ENCODE peak calls at places on chromosomes 5 and 9, in four cellular contexts. Q is K562, B is SK-N-SH, I is GM12878. Z is an unnamed sample.

GRCh38 chr5:40648150-40648549 is 31.6 kb upstream of the PTGER4 start:
- DNase-seq in B (no peak), I (no peak), Q (no peak), Z (no peak)

GRCh38 chr5:394671-395155 is 48.3 kb upstream of the EXOC3 start:
- DNase-seq in I (no peak), Q (no peak), B (peak; percentile 17), Z (no peak)

GRCh38 chr5:134226441-134227192 is 744 bp upstream of the PPP2CA start:
- DNase-seq in B (no peak), Q (peak; percentile 47), I (no peak), Z (peak; percentile 29)

GRCh38 chr5:110354896-110355295 is 371.6 kb downstream of the TMEM232 start:
- DNase-seq in I (no peak), B (no peak), Q (no peak), Z (no peak)

GRCh38 chr9:122219856-122220672 is 8.7 kb downstream of the LHX6 start:
- DNase-seq in B (peak; percentile 54), I (no peak), Q (no peak), Z (no peak)

GRCh38 chr9:128706671-128707381 is 4.5 kb downstream of the PKN3 start:
- DNase-seq in B (no peak), I (no peak), Q (no peak), Z (no peak)

GRCh38 chr9:122374885-122375420 is 4.1 kb downstream of the PTGS1 start:
- DNase-seq in I (no peak), B (peak; percentile 68), Q (peak; percentile 85), Z (no peak)

GRCh38 chr9:91334053-91334452 is 27.7 kb downstream of the AUH start:
- DNase-seq in Q (no peak), I (no peak), B (no peak), Z (no peak)

GRCh38 chr9:111805841-111806241 is 11.1 kb upstream of the SHOC1 start:
- DNase-seq in B (no peak), Q (no peak), I (no peak), Z (no peak)

GRCh38 chr9:10000669-10001068 is 612.1 kb downstream of the PTPRD start:
- DNase-seq in I (no peak), B (no peak), Q (no peak), Z (no peak)

GRCh38 chr9:18422296-18423036 is 51.5 kb upstream of the ADAMTSL1 start:
- DNase-seq in I (no peak), Q (no peak), B (no peak), Z (no peak)

GRCh38 chr9:84121991-84122523 is 141.5 kb downstream of the RMI1 start:
- DNase-seq in Q (no peak), I (no peak), B (peak; percentile 59), Z (no peak)

DNA sequence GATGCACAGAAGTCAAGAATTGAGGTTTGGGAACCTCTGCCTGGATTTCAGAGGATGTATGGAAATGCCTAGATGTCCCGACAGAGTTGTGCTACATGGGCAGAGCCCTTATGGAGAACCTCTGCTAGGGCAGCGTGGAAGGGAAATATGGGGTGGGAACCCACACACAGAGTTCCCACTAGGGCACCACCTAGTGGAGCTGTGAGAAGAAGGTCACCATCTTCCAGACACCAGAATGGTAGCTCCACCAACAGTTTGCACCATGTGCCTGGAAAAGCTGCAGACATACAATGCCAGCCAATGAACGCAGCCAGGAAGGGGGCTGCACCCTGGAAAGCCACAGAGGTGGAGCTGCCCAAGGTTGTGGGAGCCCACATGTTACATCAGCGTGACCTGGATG is 104.5 kb downstream of the STK32A start:
- DNase-seq in B (no peak), Q (no peak), I (no peak), Z (no peak)
- TF ChIP-seq NFIC in B (no peak), Q (no peak), I (no peak), Z (no peak)

GRCh38 chr5:150112211-150113046 is 26.1 kb upstream of the CSF1R start:
- DNase-seq in I (no peak), B (peak; percentile 39), Q (no peak), Z (no peak)
- TF ChIP-seq NFIC in I (no peak), B (peak; percentile 60), Q (no peak), Z (no peak)

DNA sequence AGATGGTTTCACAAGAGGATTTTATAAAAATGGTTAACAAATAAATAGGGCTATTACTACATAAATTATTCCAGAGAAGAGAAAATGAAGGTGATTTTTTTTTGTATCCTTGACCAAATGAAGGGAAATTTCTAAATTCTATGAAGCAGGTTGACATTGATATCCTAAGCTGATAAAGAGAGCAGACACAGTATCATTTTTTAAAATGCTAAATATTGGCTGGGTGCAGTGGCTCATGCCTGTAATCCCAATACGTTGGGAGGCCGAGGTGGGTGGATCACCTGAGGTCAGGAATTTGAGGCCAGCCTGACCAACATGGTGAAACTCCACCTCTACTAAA is 20.4 kb upstream of the UBTD2 start:
- DNase-seq in B (no peak), Q (no peak), I (no peak), Z (no peak)
- TF ChIP-seq NFIC in B (no peak), Q (no peak), I (no peak), Z (no peak)

DNA sequence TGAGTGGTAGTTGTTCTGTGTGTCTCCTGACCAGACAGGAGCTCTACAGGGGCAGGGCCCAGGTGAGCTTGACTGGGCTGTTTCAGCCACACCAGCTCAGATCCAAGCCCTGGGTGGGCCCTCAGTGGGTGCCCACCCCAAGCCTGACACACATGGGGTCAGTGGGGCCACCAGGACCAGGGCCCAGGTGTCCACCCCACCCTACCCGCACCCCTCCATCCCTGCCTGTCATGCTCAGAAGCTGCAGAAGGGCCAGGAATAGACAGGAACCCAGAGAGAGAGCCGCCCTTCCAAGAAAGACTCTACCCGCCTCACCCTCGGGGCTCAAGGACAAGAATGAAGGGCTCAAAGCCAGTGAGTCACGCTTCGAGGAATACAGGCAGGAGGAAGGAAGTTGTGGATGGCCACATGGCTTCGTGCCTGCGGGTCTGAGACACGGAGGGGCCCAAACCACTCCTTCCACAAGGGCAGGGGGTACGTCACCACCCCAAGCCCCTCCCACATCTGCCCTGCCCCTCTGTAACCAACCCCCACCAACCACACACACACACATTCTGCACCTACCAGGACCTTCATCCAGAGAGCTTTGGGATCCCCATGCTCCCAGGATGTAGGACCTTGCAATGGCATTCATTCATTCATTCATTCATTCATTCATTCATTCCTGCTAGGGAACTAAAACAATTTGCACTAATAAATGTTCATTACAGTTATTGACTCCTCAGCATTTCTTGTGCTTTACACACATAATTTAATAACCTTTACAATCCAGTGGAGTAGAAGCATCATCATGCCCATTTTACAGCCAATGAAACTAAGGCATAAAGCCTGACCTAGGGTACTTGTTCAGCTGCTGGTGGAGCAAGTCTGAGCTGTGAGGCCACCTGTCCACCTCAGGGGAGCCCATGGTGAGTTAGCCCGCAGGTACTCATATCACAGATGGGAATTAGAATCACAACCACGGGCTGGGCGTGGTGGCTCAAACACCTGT is 56.0 kb upstream of the STXBP1 start:
- DNase-seq in I (peak; percentile 24), B (no peak), Q (peak; percentile 58), Z (no peak)
- TF ChIP-seq NFIC in I (no peak), B (peak; percentile 82), Q (peak; percentile 23), Z (no peak)

Z was measured in HepG2.